ENCODE peak calls at places on chromosomes 16 and 17, in six cellular contexts. V is tibial artery, W is activated B cell treated with CpG ODN at 0.5 μM for 24 hours, S is epithelial cell of esophagus, P is breast epithelium, Z is stomach. T is an unnamed sample.

GRCh38 chr17:79739148-79740062 is 8.7 kb downstream of the ENPP7 start:
- DNase-seq in V (no peak), W (no peak), S (no peak), P (peak), Z (no peak), T (no peak)

GRCh38 chr17:17191346-17191792 is 14.8 kb downstream of the PLD6 start:
- DNase-seq in V (peak), W (no peak), S (no peak), P (no peak), Z (no peak), T (no peak)

GRCh38 chr17:76659928-76660614 is 16.5 kb upstream of the ST6GALNAC1 start:
- DNase-seq in V (no peak), W (no peak), S (peak), P (no peak), Z (no peak), T (no peak)

GRCh38 chr17:57662644-57663308 is 82.3 kb downstream of the CCDC182 start:
- DNase-seq in V (peak), W (peak), S (peak), P (peak), Z (peak), T (peak)

GRCh38 chr16:66477028-66477515 is 50.0 kb downstream of the BEAN1 start:
- DNase-seq in V (no peak), W (no peak), S (no peak), P (no peak), Z (no peak), T (no peak)

GRCh38 chr16:9096416-9096952 is 5.0 kb downstream of the HAPSTR1 start:
- DNase-seq in V (no peak), W (no peak), S (peak), P (no peak), Z (no peak), T (no peak)

GRCh38 chr16:30641378-30641982 is 9.3 kb upstream of the PRR14 start:
- DNase-seq in V (no peak), W (no peak), S (no peak), P (no peak), Z (peak), T (no peak)

GRCh38 chr17:78101112-78101511 is 27.4 kb downstream of the TMC6 start:
- DNase-seq in V (no peak), W (no peak), S (no peak), P (no peak), Z (no peak), T (no peak)

GRCh38 chr17:10013360-10014112 is 108.5 kb upstream of the RCVRN start:
- DNase-seq in V (peak), W (no peak), S (no peak), P (no peak), Z (no peak), T (no peak)

GRCh38 chr17:77392376-77393273 is 251.9 kb downstream of the SEC14L1 start:
- DNase-seq in V (peak), W (no peak), S (no peak), P (no peak), Z (peak), T (no peak)

GRCh38 chr16:10616395-10616743 is 36.0 kb upstream of the EMP2 start:
- DNase-seq in V (no peak), W (no peak), S (no peak), P (no peak), Z (no peak), T (no peak)

GRCh38 chr16:52963471-52963870 is 89.2 kb downstream of the CHD9NB start:
- DNase-seq in V (no peak), W (no peak), S (no peak), P (no peak), Z (no peak), T (no peak)

GRCh38 chr16:52958951-52959350 is 93.7 kb downstream of the CHD9NB start:
- DNase-seq in V (no peak), W (no peak), S (no peak), P (no peak), Z (no peak), T (no peak)

GRCh38 chr16:52964290-52964689 is 88.4 kb downstream of the CHD9NB start:
- DNase-seq in V (no peak), W (no peak), S (no peak), P (no peak), Z (no peak), T (no peak)
- TF ChIP-seq CTCF in V (no peak), W (no peak), S (no peak), P (no peak), Z (no peak), T (no peak)

DNA sequence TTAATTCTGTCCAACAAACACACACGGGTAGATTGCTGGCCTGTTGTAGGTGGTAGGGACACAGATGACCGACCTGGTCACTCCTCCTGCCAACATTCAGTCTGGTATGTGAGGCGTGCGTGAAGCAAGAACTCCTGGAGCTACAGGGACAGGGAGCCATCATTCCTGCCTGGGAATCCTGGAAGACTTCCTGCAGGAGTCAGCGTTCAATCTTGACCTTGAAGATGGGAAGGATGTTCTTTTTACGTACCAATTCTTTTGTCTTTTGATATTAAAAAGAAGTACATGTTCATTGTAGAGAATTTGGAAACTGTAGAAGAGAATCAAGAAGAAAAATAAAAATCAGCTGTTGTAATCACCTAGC is 3.5 kb upstream of the ADGRG3 start:
- DNase-seq in V (no peak), W (no peak), S (no peak), P (no peak), Z (no peak), T (no peak)
- TF ChIP-seq CTCF in V (no peak), W (no peak), S (no peak), P (no peak), Z (no peak), T (no peak)

DNA sequence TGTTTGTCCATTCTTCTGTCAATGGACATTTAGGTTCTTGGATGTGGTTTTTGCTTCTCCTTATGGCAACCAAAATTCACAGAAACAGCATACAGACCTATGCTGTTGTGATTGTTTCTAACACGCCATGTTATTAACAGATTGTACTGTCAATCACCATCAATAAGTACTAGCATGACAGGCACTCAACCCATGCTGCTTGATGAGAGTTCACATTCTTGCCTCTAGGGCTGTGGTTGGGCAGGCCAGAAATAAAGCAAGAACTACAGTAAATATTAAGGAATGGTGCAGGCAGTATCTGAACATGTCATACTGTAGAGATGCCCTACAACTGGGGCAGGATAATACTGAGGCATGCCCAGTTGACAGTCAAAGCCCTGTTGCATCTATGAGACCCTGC is 171.2 kb upstream of the ZFHX3 start:
- DNase-seq in V (no peak), W (no peak), S (no peak), P (no peak), Z (no peak), T (no peak)
- TF ChIP-seq CTCF in V (no peak), W (no peak), S (no peak), P (no peak), Z (no peak), T (no peak)

GRCh38 chr17:64216385-64217248 is 46.4 kb downstream of the TEX2 start:
- DNase-seq in V (no peak), W (peak), S (no peak), P (no peak), Z (peak), T (no peak)
- TF ChIP-seq CTCF in V (no peak), W (no peak), S (no peak), P (no peak), Z (no peak), T (no peak)

GRCh38 chr16:50245417-50246298 is 20.7 kb upstream of the ADCY7 start:
- DNase-seq in V (peak), W (peak), S (peak), P (peak), Z (peak), T (peak)
- TF ChIP-seq CTCF in V (no peak), W (no peak), S (no peak), P (no peak), Z (peak), T (no peak)

GRCh38 chr17:28348979-28349378 is 8.3 kb downstream of the POLDIP2 start:
- DNase-seq in V (no peak), W (no peak), S (no peak), P (no peak), Z (no peak), T (no peak)

GRCh38 chr17:28345420-28346198 is 10.0 kb downstream of the TNFAIP1 start:
- DNase-seq in V (no peak), W (no peak), S (no peak), P (peak), Z (peak), T (no peak)

GRCh38 chr17:28346199-28346580 is 10.6 kb downstream of the TNFAIP1 start:
- DNase-seq in V (no peak), W (no peak), S (no peak), P (no peak), Z (no peak), T (no peak)

GRCh38 chr17:28347261-28347891 is 10.0 kb downstream of the POLDIP2 start:
- DNase-seq in V (no peak), W (no peak), S (peak), P (peak), Z (peak), T (no peak)

GRCh38 chr17:28346746-28347246 is 10.5 kb downstream of the POLDIP2 start:
- DNase-seq in V (no peak), W (no peak), S (no peak), P (no peak), Z (peak), T (no peak)
- TF ChIP-seq CTCF in V (no peak), W (no peak), S (peak), P (peak), Z (peak), T (no peak)

GRCh38 chr17:73646409-73647305 is 2.4 kb upstream of the SDK2 start:
- DNase-seq in V (no peak), W (no peak), S (no peak), P (no peak), Z (peak), T (no peak)
- TF ChIP-seq CTCF in V (no peak), W (no peak), S (no peak), P (no peak), Z (no peak), T (no peak)

GRCh38 chr17:44187131-44187899 is 543 bp downstream of the TMUB2 start:
- DNase-seq in V (no peak), W (no peak), S (peak), P (no peak), Z (no peak), T (peak)
- TF ChIP-seq CTCF in V (no peak), W (no peak), S (no peak), P (no peak), Z (no peak), T (no peak)